ENCODE peak calls at places on chromosomes 5 and 9, in seven cellular contexts. Q is transverse colon, S is HCT116, D is H1, U is sigmoid colon, P is spleen, Y is prostate gland. T is an unnamed sample.

GRCh38 chr5:179621551-179621971 is 1.9 kb downstream of the HNRNPH1 start:
- DNase-seq in Q (no peak), S (no peak), D (no peak), U (peak; percentile 24), P (peak; percentile 53), Y (no peak), T (no peak)

GRCh38 chr5:156208271-156208670 is 118.7 kb upstream of the SGCD start:
- DNase-seq in Q (no peak), S (no peak), D (no peak), U (no peak), P (no peak), Y (no peak), T (no peak)

GRCh38 chr5:148615644-148616283 is 38.6 kb downstream of the HTR4 start:
- DNase-seq in Q (no peak), S (no peak), D (no peak), U (no peak), P (no peak), Y (no peak), T (no peak)

GRCh38 chr9:37033141-37033540 is 927 bp downstream of the PAX5 start:
- DNase-seq in Q (no peak), S (no peak), D (no peak), U (no peak), P (no peak), Y (no peak), T (no peak)

GRCh38 chr9:119839888-119840287 is 470.7 kb upstream of the BRINP1 start:
- DNase-seq in Q (no peak), S (no peak), D (no peak), U (no peak), P (no peak), Y (no peak), T (no peak)

GRCh38 chr9:4987996-4988421 is 2.9 kb downstream of the JAK2 start:
- DNase-seq in Q (peak; percentile 22), S (peak; percentile 48), D (peak; percentile 76), U (no peak), P (no peak), Y (peak; percentile 53), T (peak; percentile 83)

GRCh38 chr9:15079989-15080388 is 169.8 kb upstream of the FREM1 start:
- DNase-seq in Q (no peak), S (no peak), D (no peak), U (no peak), P (no peak), Y (no peak), T (no peak)

GRCh38 chr5:150624334-150625163 is 15.9 kb upstream of the SYNPO start:
- DNase-seq in Q (peak; percentile 59), S (no peak), D (no peak), U (no peak), P (no peak), Y (no peak), T (no peak)

GRCh38 chr9:127520941-127521918 is 69.9 kb downstream of the LRSAM1 start:
- DNase-seq in Q (no peak), S (no peak), D (no peak), U (no peak), P (no peak), Y (no peak), T (peak; percentile 90)

GRCh38 chr5:37667430-37667829 is 172.4 kb downstream of the GDNF start:
- DNase-seq in Q (no peak), S (no peak), D (no peak), U (no peak), P (no peak), Y (no peak), T (no peak)

GRCh38 chr5:37667846-37668245 is 172.0 kb downstream of the GDNF start:
- DNase-seq in Q (no peak), S (no peak), D (no peak), U (no peak), P (no peak), Y (no peak), T (no peak)

GRCh38 chr5:37665889-37666288 is 174.0 kb downstream of the GDNF start:
- DNase-seq in Q (peak; percentile 48), S (peak; percentile 63), D (no peak), U (peak; percentile 83), P (peak; percentile 83), Y (peak; percentile 13), T (peak; percentile 61)

GRCh38 chr5:37665272-37665671 is 174.6 kb downstream of the GDNF start:
- DNase-seq in Q (no peak), S (no peak), D (no peak), U (no peak), P (no peak), Y (no peak), T (peak; percentile 28)

GRCh38 chr5:37668524-37669047 is 171.3 kb downstream of the GDNF start:
- DNase-seq in Q (peak; percentile 41), S (peak; percentile 86), D (no peak), U (peak; percentile 89), P (no peak), Y (peak; percentile 63), T (peak; percentile 88)
- TF ChIP-seq POLR2AphosphoS5 in Q (peak; percentile 60), S (no peak), D (no peak), U (peak; percentile 87), P (no peak), Y (peak; percentile 82), T (peak; percentile 70)

GRCh38 chr5:438481-438981 is 4.4 kb upstream of the EXOC3 start:
- DNase-seq in Q (peak; percentile 5), S (no peak), D (no peak), U (peak; percentile 56), P (peak; percentile 65), Y (no peak), T (no peak)
- TF ChIP-seq POLR2AphosphoS5 in Q (no peak), S (no peak), D (no peak), U (no peak), P (peak; percentile 9), Y (no peak), T (no peak)

GRCh38 chr5:98031496-98031895 is 742.0 kb upstream of the RGMB start:
- DNase-seq in Q (no peak), S (no peak), D (no peak), U (no peak), P (no peak), Y (no peak), T (no peak)

GRCh38 chr5:98031926-98032325 is 741.5 kb upstream of the RGMB start:
- DNase-seq in Q (no peak), S (no peak), D (no peak), U (no peak), P (no peak), Y (no peak), T (no peak)
- TF ChIP-seq POLR2AphosphoS5 in Q (no peak), S (no peak), D (no peak), U (no peak), P (no peak), Y (no peak), T (no peak)

GRCh38 chr9:34328983-34329832 is at the start of the genes KIF24 and NUDT2:
- DNase-seq in Q (peak; percentile 97), S (peak; percentile 100), D (peak; percentile 94), U (peak; percentile 99), P (peak; percentile 98), Y (peak; percentile 98), T (peak; percentile 100)

GRCh38 chr9:34331191-34331590 is 1.8 kb downstream of the NUDT2 start:
- DNase-seq in Q (no peak), S (no peak), D (no peak), U (no peak), P (no peak), Y (no peak), T (no peak)

GRCh38 chr9:34326690-34327089 is 2.4 kb downstream of the KIF24 start:
- DNase-seq in Q (no peak), S (no peak), D (no peak), U (no peak), P (no peak), Y (no peak), T (no peak)

GRCh38 chr9:34332370-34332964 is 3.1 kb downstream of the NUDT2 start:
- DNase-seq in Q (no peak), S (peak; percentile 28), D (no peak), U (no peak), P (no peak), Y (no peak), T (peak; percentile 67)

DNA sequence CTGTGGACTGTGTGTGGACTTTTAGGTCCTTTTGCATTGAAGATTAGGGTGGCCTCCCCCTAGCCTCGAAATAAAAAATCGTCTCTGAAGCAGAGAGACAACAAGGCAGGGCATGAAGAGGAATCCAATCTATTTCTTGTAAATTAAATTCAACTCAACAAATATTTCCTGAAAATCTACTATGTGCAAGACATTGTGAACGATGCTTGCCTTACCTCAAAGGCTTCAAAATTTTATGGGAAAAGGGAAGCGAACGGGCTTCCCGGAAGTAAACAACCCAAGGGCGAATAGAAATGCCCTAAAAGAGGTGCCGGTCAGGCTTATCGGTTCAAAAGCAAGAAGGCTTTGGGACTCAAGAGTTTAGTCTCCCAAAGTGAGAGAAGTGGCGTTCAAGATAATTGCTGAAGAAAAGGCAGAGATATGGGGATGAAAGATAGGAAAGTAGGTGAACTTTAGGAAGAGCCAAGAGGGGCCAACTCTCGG is 527 bp downstream of the KIF24 start:
- DNase-seq in Q (no peak), S (no peak), D (no peak), U (no peak), P (no peak), Y (no peak), T (no peak)
- TF ChIP-seq POLR2AphosphoS5 in Q (no peak), S (no peak), D (no peak), U (no peak), P (no peak), Y (no peak), T (no peak)

GRCh38 chr5:15904894-15905805 is 274.4 kb downstream of the MARCHF11 start:
- DNase-seq in Q (no peak), S (no peak), D (no peak), U (no peak), P (no peak), Y (no peak), T (no peak)
- TF ChIP-seq POLR2AphosphoS5 in Q (no peak), S (no peak), D (no peak), U (no peak), P (no peak), Y (no peak), T (no peak)

DNA sequence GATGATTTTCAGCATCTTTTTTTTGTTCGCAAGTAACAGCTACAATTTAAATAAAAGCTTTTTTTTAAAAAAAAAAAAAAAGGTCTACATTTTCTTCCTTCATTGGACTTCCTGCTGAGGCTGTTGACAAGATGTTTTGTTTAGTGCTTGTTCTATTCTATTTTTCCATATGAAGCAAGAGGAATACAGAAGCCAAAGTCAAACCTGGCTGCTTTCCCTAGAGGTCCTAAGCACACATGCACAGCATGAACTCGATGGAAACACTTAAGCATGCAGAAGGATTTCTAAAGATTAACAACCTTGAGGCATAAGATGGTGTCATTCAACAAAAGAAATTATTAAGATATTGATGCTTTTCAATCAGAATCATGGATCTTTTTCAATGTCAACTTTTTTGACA is 105.1 kb downstream of the ADCY2 start:
- DNase-seq in Q (no peak), S (no peak), D (no peak), U (no peak), P (no peak), Y (no peak), T (no peak)
- TF ChIP-seq POLR2AphosphoS5 in Q (no peak), S (no peak), D (no peak), U (no peak), P (no peak), Y (no peak), T (no peak)

T was measured in endothelial cell of umbilical vein.